ENCODE peak calls at places on chromosomes 5 and 9, in six cellular contexts. D, Z, X, O, A and S are unnamed samples.

GRCh38 chr5:151234476-151235238 is 10.8 kb upstream of the CCDC69 start:
- DNase-seq in X (no peak), O (peak; percentile 85), Z (no peak), A (no peak), D (peak; percentile 25), S (peak; percentile 76)

GRCh38 chr5:24222866-24223265 is 421.9 kb downstream of the CDH10 start:
- DNase-seq in O (no peak), D (no peak), X (no peak), A (no peak), Z (no peak), S (no peak)

GRCh38 chr5:16666140-16666860 is 49.5 kb upstream of the RETREG1 start:
- DNase-seq in Z (no peak), O (no peak), D (no peak), A (no peak), X (no peak), S (no peak)

GRCh38 chr5:170630226-170630625 is 126.4 kb downstream of the KCNIP1 start:
- DNase-seq in X (no peak), D (no peak), Z (no peak), O (no peak), A (no peak), S (no peak)

GRCh38 chr5:75245023-75245422 is 8.3 kb upstream of the ANKRD31 start:
- DNase-seq in Z (no peak), D (no peak), O (no peak), A (no peak), X (no peak), S (no peak)

GRCh38 chr9:18710089-18710488 is 236.1 kb downstream of the ADAMTSL1 start:
- DNase-seq in Z (no peak), D (no peak), X (no peak), A (no peak), O (no peak), S (no peak)

GRCh38 chr5:124605516-124605915 is 140.9 kb downstream of the ZNF608 start:
- DNase-seq in O (peak; percentile 90), X (no peak), Z (no peak), A (peak; percentile 97), D (no peak), S (no peak)

GRCh38 chr5:170681013-170681433 is 102.5 kb upstream of the GABRP start:
- DNase-seq in O (no peak), Z (no peak), X (peak; percentile 24), A (peak; percentile 43), D (peak; percentile 16), S (peak; percentile 80)

GRCh38 chr5:5332287-5332686 is 90.2 kb upstream of the ICE1 start:
- DNase-seq in Z (no peak), D (no peak), A (no peak), O (peak; percentile 24), X (no peak), S (no peak)

GRCh38 chr5:172403822-172404221 is 50.5 kb downstream of the SH3PXD2B start:
- DNase-seq in O (no peak), A (no peak), X (no peak), D (no peak), Z (no peak), S (no peak)

GRCh38 chr9:77457916-77458592 is 190.1 kb downstream of the GNA14 start:
- DNase-seq in X (peak; percentile 65), D (peak; percentile 72), A (peak; percentile 63), Z (no peak), O (peak; percentile 55), S (peak; percentile 79)

GRCh38 chr5:172274951-172275753 is 8.4 kb downstream of the UBTD2 start:
- DNase-seq in X (no peak), A (no peak), Z (peak; percentile 55), O (no peak), D (no peak), S (no peak)

GRCh38 chr9:87327567-87328125 is 170.0 kb upstream of the DAPK1 start:
- DNase-seq in Z (no peak), A (no peak), O (no peak), X (no peak), D (no peak), S (no peak)

GRCh38 chr9:93894691-93895079 is 60.5 kb downstream of the BARX1 start:
- DNase-seq in X (no peak), D (no peak), A (no peak), Z (no peak), O (no peak), S (no peak)

GRCh38 chr9:99962685-99963261 is 56.3 kb downstream of the STX17 start:
- DNase-seq in X (no peak), A (no peak), D (no peak), O (no peak), Z (peak; percentile 12), S (no peak)

GRCh38 chr9:101587644-101588043 is 7.1 kb downstream of the PPP3R2 start:
- DNase-seq in Z (no peak), A (no peak), D (no peak), O (no peak), X (no peak), S (no peak)

GRCh38 chr5:72760259-72760658 is 56.2 kb upstream of the TNPO1 start:
- DNase-seq in D (no peak), Z (no peak), A (no peak), X (no peak), O (no peak), S (no peak)

GRCh38 chr5:5419291-5420210 is 2.9 kb upstream of the ICE1 start:
- DNase-seq in A (peak; percentile 61), Z (no peak), D (peak; percentile 65), O (peak; percentile 52), X (peak; percentile 60), S (peak; percentile 53)

GRCh38 chr5:7884491-7885273 is 15.7 kb downstream of the MTRR start:
- DNase-seq in A (no peak), O (no peak), Z (no peak), D (no peak), X (no peak), S (no peak)

DNA sequence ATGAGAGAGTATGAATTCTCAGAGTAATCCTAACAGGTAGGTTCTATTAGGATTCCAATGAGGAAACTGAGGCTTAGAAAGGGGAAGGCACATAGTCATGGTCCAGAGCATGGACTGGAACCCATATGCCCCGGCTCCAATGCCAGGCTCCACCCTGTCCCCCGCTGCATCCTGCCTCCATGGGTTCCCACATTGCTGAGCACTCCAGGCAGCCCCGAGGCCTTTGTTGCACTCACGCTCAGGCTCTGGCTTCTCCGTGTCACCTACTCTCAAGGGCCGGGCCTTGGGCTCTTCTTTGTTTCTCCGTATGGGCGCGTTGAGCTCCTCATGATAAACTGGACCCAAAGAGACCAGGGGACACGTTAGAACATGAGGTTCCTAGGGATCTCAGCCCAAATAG is 5.0 kb upstream of the TOR1A start:
- DNase-seq in Z (no peak), O (no peak), D (no peak), X (no peak), A (no peak), S (no peak)
- TF ChIP-seq MYC in Z (no peak), O (no peak), D (no peak), X (no peak), A (no peak), S (no peak)

GRCh38 chr9:128881627-128881883 is 195 bp downstream of the KYAT1 start:
- DNase-seq in X (peak; percentile 41), Z (no peak), O (no peak), A (no peak), D (peak; percentile 40), S (no peak)
- TF ChIP-seq POLR2A in X (no peak), Z (no peak), O (no peak), A (no peak), D (no peak), S (no peak)

DNA sequence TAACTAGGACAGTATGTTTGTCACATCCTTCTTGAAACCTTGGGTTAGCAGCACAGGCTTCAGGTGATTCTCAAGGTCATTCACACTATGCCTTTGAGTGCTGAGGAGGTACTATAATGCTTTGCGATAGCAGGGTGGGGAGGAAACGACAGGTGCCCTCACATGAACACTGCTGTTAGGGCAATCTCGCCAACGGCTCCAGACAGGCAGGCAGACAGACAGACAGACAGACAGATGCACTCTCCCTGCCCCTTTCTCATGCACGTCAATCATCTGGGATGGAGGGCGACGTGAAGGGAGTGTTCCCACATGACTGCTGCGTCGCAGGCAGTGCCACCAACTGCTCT is 82.9 kb downstream of the RAPGEF1 start:
- DNase-seq in D (no peak), O (no peak), A (no peak), X (no peak), Z (no peak), S (peak; percentile 22)
- TF ChIP-seq MYC in D (no peak), O (no peak), A (no peak), X (no peak), Z (no peak), S (no peak)

DNA sequence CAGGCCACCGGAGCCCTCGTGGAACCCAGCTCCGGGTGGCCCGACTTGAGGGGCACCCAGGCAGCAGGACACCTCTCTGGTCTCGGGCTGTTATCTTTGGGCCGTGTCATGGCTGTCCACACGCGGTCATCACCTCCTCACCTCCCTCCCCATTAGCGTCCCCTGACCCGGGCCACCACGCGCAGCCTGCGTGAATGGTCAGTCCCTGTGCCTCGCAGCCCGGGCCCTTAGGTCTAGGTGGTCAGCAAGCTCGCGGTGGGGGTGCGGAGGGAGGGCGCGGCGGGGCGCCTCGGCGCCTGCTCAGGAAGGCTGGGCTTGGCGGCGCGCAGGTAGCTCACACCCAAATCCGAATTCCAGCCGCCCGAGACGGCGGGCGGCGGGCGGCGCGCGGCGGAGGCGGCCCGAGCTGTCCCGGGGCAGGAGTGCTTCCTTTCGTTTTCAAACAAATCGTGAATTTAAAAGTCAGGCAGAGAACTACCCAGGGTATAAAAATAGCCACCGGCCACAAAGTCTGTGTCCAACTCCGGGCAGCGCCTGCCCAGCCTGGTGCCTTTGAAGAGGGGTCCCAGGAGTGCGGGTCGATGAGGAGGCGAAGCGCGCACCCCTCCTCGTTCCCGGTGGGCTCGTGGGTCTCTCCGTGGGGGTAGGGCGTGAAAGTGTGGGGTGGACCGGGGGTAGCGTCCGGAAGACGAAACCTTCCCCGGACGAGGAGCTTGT is 1.0 kb upstream of the RXRA start:
- DNase-seq in A (peak; percentile 42), O (no peak), D (peak; percentile 54), X (peak; percentile 57), Z (no peak), S (peak; percentile 60)
- TF ChIP-seq POLR2A in A (no peak), O (no peak), D (no peak), X (no peak), Z (no peak), S (no peak)

DNA sequence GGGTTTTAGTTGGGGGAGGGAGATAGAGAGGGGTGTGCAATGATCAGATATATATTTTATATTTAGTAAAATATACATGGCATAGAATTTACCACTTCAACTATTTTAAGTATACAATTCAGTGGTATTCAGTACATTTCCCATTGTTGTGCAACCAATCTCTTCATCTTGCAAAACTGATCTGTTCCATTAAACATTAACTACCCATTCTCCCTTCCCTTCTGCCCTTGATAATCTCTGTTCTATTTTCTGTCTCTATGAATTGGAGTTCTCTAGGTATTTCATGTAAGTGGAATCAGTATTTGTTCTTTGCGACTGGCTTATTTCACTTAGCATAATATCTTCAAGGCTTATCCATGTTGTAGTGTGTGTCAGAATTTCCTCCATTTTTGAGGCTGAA is 38.6 kb downstream of the TGFBI start:
- DNase-seq in A (no peak), O (peak; percentile 82), Z (no peak), X (no peak), D (no peak), S (no peak)
- TF ChIP-seq MYC in A (no peak), O (no peak), Z (no peak), X (no peak), D (no peak), S (no peak)